ENCODE peak calls at places on chromosomes 12 and 14, in five cellular contexts. M is NCI-H460; A is T-helper 1 cell; J is activated naive CD4-positive, alpha-beta T cell treated with Interleukin-2 at 50 U/mL for 16 hours; T is DMS153. Z is an unnamed sample.

GRCh38 chr12:51025182-51025747 is 919 bp downstream of the SLC11A2 start:
- DNase-seq in J (no peak), M (no peak), T (no peak), A (no peak), Z (no peak)

GRCh38 chr12:3150820-3151590 is 73.8 kb downstream of the TSPAN9 start:
- DNase-seq in M (no peak), J (no peak), T (peak; percentile 90), A (no peak), Z (no peak)

GRCh38 chr12:3752096-3752709 is 706 bp downstream of the CRACR2A start:
- DNase-seq in J (peak; percentile 77), T (no peak), A (peak; percentile 86), M (no peak), Z (peak; percentile 74)

GRCh38 chr14:104268725-104269436 is 130.5 kb downstream of the KIF26A start:
- DNase-seq in T (no peak), J (no peak), M (no peak), A (no peak), Z (no peak)

GRCh38 chr12:64098709-64099354 is 123.3 kb downstream of the KICS2 start:
- DNase-seq in M (no peak), A (no peak), J (no peak), T (no peak), Z (no peak)

GRCh38 chr12:109735825-109736551 is 22.4 kb downstream of the FAM222A start:
- DNase-seq in T (no peak), A (no peak), J (no peak), M (no peak), Z (no peak)

GRCh38 chr14:24279301-24280186 is 8.1 kb upstream of the RABGGTA start:
- DNase-seq in A (peak; percentile 48), M (no peak), J (peak; percentile 51), T (no peak), Z (peak; percentile 32)

GRCh38 chr12:21300632-21301031 is 34.1 kb downstream of the SLCO1A2 start:
- DNase-seq in A (no peak), J (no peak), M (no peak), T (no peak), Z (no peak)